ENCODE peak calls at places on chromosomes 5 and 9, in six cellular contexts. E is stimulated activated CD8-positive, alpha-beta memory T cell treated with anti-CD3 and anti-CD28 coated beads, Interleukin-2, amount 100 ng/mL, for 1 hour; Q is T47D; Z is NCI-H1092 treated with DMSO at 0.1 percent for 48 hours; H is foreskin fibroblast; N is stromal cell of bone marrow. V is an unnamed sample.
A peak's percentile ranks its signal among the peaks of the same experiment; 100 is the strongest.

GRCh38 chr5:64854855-64855254 is 86.1 kb downstream of the CWC27 start:
- DNase-seq in Q (no peak), E (no peak), Z (no peak), H (no peak), N (no peak), V (no peak)

GRCh38 chr5:63025679-63026078 is 447.1 kb downstream of the LRRC70 start:
- DNase-seq in E (no peak), Z (no peak), N (no peak), Q (no peak), H (no peak), V (no peak)

GRCh38 chr5:54524704-54525103 is 7.1 kb downstream of the SNX18 start:
- DNase-seq in H (no peak), E (no peak), Q (no peak), N (no peak), Z (no peak), V (no peak)

GRCh38 chr9:136713555-136713949 is 1.2 kb downstream of the DIPK1B start:
- DNase-seq in Q (no peak), H (no peak), E (no peak), Z (peak; percentile 30), N (no peak), V (no peak)

GRCh38 chr5:3218916-3219650 is 376.5 kb upstream of the IRX1 start:
- DNase-seq in Q (no peak), N (no peak), H (no peak), Z (no peak), E (no peak), V (no peak)

GRCh38 chr5:133420440-133421301 is 191.7 kb downstream of the FSTL4 start:
- DNase-seq in E (no peak), H (no peak), Z (no peak), Q (no peak), N (no peak), V (no peak)

GRCh38 chr9:8694983-8695588 is 895.5 kb upstream of the DMAC1 start:
- DNase-seq in N (no peak), E (no peak), Z (peak; percentile 53), H (no peak), Q (no peak), V (no peak)

GRCh38 chr5:75510836-75511434 is 494 bp downstream of the CERT1 start:
- DNase-seq in Q (peak; percentile 11), H (peak; percentile 34), N (no peak), Z (peak; percentile 16), E (peak; percentile 13), V (no peak)

GRCh38 chr5:181566-181965 is 9.7 kb upstream of the LRRC14B start:
- DNase-seq in Q (no peak), Z (no peak), E (no peak), N (no peak), H (no peak), V (no peak)